ENCODE peak calls at places on chromosome 3, in ten cellular contexts. N is activated T-helper 1 cell treated with anti-CD3 and anti-CD28 coated beads, Interleukin-12 subunit alpha, Interleukin-12 subunit beta, Interleukin-2, Interleukin-4 antibody, amounts not matched to agents 30 ng/mL and 10 ng/mL and 1 ng/mL, durations not matched to agents 14 hours and 24 hours and 36 hours; H is memory B cell; W is SIG-M5; Q is naive thymus-derived CD4-positive, alpha-beta T cell; M is stimulated activated CD4-positive, alpha-beta T cell treated with anti-CD3 and anti-CD28 coated beads, Interleukin-15, amount 100 ng/mL, for 48 hours; J is left cardiac atrium; T is activated CD4-positive, CD25-positive, alpha-beta regulatory T cell treated with anti-CD3 and anti-CD28 coated beads, Interleukin-2, amount 50 U/mL, for 72 hours; F is right cardiac atrium; I is HEK293T. K is an unnamed sample.

GRCh38 chr3:11145888-11146287 is 8.4 kb upstream of the HRH1 start:
- DNase-seq in N (no peak), H (no peak), W (no peak), Q (no peak), M (no peak), J (no peak), T (no peak), F (no peak), I (no peak), K (no peak)

GRCh38 chr3:197348014-197348413 is 49.6 kb upstream of the DLG1 start:
- DNase-seq in N (no peak), H (no peak), W (no peak), Q (no peak), M (no peak), J (no peak), T (no peak), F (no peak), I (no peak), K (no peak)

GRCh38 chr3:12308517-12308916 is 19.6 kb downstream of the PPARG start:
- DNase-seq in N (no peak), H (no peak), W (no peak), Q (no peak), M (no peak), J (no peak), T (no peak), F (no peak), I (no peak), K (no peak)

GRCh38 chr3:31724144-31724543 is 191.4 kb downstream of the STT3B start:
- DNase-seq in N (no peak), H (no peak), W (no peak), Q (no peak), M (no peak), J (no peak), T (no peak), F (no peak), I (no peak), K (no peak)

GRCh38 chr3:197001972-197002700 is 27.5 kb downstream of the MELTF start:
- DNase-seq in N (no peak), H (no peak), W (no peak), Q (no peak), M (no peak), J (peak), T (peak), F (no peak), I (no peak), K (no peak)

GRCh38 chr3:9279959-9280358 is 30.5 kb upstream of the SRGAP3 start:
- DNase-seq in N (no peak), H (no peak), W (no peak), Q (no peak), M (no peak), J (no peak), T (no peak), F (no peak), I (no peak), K (peak)

GRCh38 chr3:47577583-47578118 is 1.0 kb downstream of the CSPG5 start:
- DNase-seq in N (no peak), H (no peak), W (no peak), Q (no peak), M (no peak), J (no peak), T (no peak), F (no peak), I (no peak), K (no peak)

GRCh38 chr3:98986073-98986472 is 84.6 kb upstream of the DCBLD2 start:
- DNase-seq in N (no peak), H (no peak), W (no peak), Q (no peak), M (no peak), J (no peak), T (no peak), F (no peak), I (peak), K (no peak)

GRCh38 chr3:148648685-148649352 is 48.9 kb upstream of the AGTR1 start:
- DNase-seq in N (no peak), H (no peak), W (no peak), Q (no peak), M (no peak), J (no peak), T (no peak), F (no peak), I (no peak), K (no peak)

GRCh38 chr3:188656196-188656982 is 502.4 kb downstream of the LPP start:
- DNase-seq in N (no peak), H (no peak), W (no peak), Q (no peak), M (no peak), J (no peak), T (no peak), F (no peak), I (no peak), K (peak)

K was measured in cerebellar cortex.